ENCODE peak calls at places on chromosomes 13 and 19, in ten cellular contexts. One of them, this sample, is unnamed.

GRCh38 chr13:106568225-106569003 is 477 bp upstream of the ARGLU1 start:
- DNase-seq in heart right ventricle: no peak
- DNase-seq in cardiac muscle cell: no peak
- DNase-seq in A673: no peak
- DNase-seq in body of pancreas: no peak
- DNase-seq in fibroblast of lung: no peak
- DNase-seq in tibial nerve: no peak
- DNase-seq in tibial artery: no peak
- DNase-seq in esophagus squamous epithelium: no peak
- DNase-seq in thoracic aorta: no peak
- DNase-seq in this sample: no peak

GRCh38 chr13:111429064-111429558 is 108.7 kb downstream of the TEX29 start:
- DNase-seq in fibroblast of lung: peak; percentile 27
- DNase-seq in cardiac muscle cell: peak; percentile 17
- DNase-seq in A673: peak; percentile 56
- DNase-seq in tibial artery: no peak
- DNase-seq in heart right ventricle: peak; percentile 17
- DNase-seq in body of pancreas: peak; percentile 66
- DNase-seq in esophagus squamous epithelium: no peak
- DNase-seq in tibial nerve: no peak
- DNase-seq in thoracic aorta: no peak
- DNase-seq in this sample: peak; percentile 57

GRCh38 chr19:30931307-30931706 is 417.9 kb downstream of the TSHZ3 start:
- DNase-seq in fibroblast of lung: no peak
- DNase-seq in thoracic aorta: no peak
- DNase-seq in body of pancreas: no peak
- DNase-seq in esophagus squamous epithelium: no peak
- DNase-seq in A673: no peak
- DNase-seq in heart right ventricle: no peak
- DNase-seq in tibial artery: no peak
- DNase-seq in tibial nerve: no peak
- DNase-seq in cardiac muscle cell: no peak
- DNase-seq in this sample: no peak

GRCh38 chr19:36115453-36116343 is at the start of gene TBCB:
- DNase-seq in fibroblast of lung: peak; percentile 27
- DNase-seq in A673: peak; percentile 38
- DNase-seq in esophagus squamous epithelium: peak; percentile 80
- DNase-seq in cardiac muscle cell: peak; percentile 45
- DNase-seq in thoracic aorta: peak; percentile 42
- DNase-seq in heart right ventricle: peak; percentile 83
- DNase-seq in tibial artery: no peak
- DNase-seq in tibial nerve: peak; percentile 73
- DNase-seq in body of pancreas: no peak
- DNase-seq in this sample: no peak

GRCh38 chr19:743168-743687 is 7.7 kb upstream of the MISP start:
- DNase-seq in cardiac muscle cell: peak; percentile 46
- DNase-seq in thoracic aorta: no peak
- DNase-seq in A673: no peak
- DNase-seq in esophagus squamous epithelium: no peak
- DNase-seq in tibial nerve: no peak
- DNase-seq in tibial artery: no peak
- DNase-seq in fibroblast of lung: peak; percentile 19
- DNase-seq in heart right ventricle: peak; percentile 41
- DNase-seq in body of pancreas: peak; percentile 35
- DNase-seq in this sample: no peak

GRCh38 chr19:1970806-1971502 is 30.0 kb downstream of the CSNK1G2 start:
- DNase-seq in fibroblast of lung: no peak
- DNase-seq in thoracic aorta: no peak
- DNase-seq in esophagus squamous epithelium: no peak
- DNase-seq in tibial artery: no peak
- DNase-seq in heart right ventricle: no peak
- DNase-seq in cardiac muscle cell: no peak
- DNase-seq in A673: no peak
- DNase-seq in tibial nerve: no peak
- DNase-seq in body of pancreas: no peak
- DNase-seq in this sample: no peak

GRCh38 chr13:111956261-111957151 is 110.4 kb upstream of the SOX1 start:
- DNase-seq in body of pancreas: no peak
- DNase-seq in cardiac muscle cell: no peak
- DNase-seq in thoracic aorta: no peak
- DNase-seq in tibial nerve: no peak
- DNase-seq in heart right ventricle: no peak
- DNase-seq in esophagus squamous epithelium: no peak
- DNase-seq in fibroblast of lung: no peak
- DNase-seq in A673: no peak
- DNase-seq in tibial artery: no peak
- DNase-seq in this sample: no peak

GRCh38 chr19:39514840-39515550 is at the start of gene SELENOV:
- DNase-seq in tibial nerve: no peak
- DNase-seq in thoracic aorta: no peak
- DNase-seq in tibial artery: no peak
- DNase-seq in cardiac muscle cell: no peak
- DNase-seq in body of pancreas: no peak
- DNase-seq in A673: no peak
- DNase-seq in esophagus squamous epithelium: no peak
- DNase-seq in fibroblast of lung: no peak
- DNase-seq in heart right ventricle: no peak
- DNase-seq in this sample: peak; percentile 23

GRCh38 chr13:74166286-74166685 is 32.1 kb upstream of the KLF12 start:
- DNase-seq in body of pancreas: no peak
- DNase-seq in tibial nerve: no peak
- DNase-seq in A673: no peak
- DNase-seq in esophagus squamous epithelium: no peak
- DNase-seq in thoracic aorta: no peak
- DNase-seq in tibial artery: no peak
- DNase-seq in heart right ventricle: no peak
- DNase-seq in cardiac muscle cell: no peak
- DNase-seq in fibroblast of lung: no peak
- DNase-seq in this sample: no peak

GRCh38 chr13:35839746-35840273 is 291.4 kb downstream of the DCLK1 start:
- DNase-seq in esophagus squamous epithelium: no peak
- DNase-seq in cardiac muscle cell: no peak
- DNase-seq in A673: no peak
- DNase-seq in heart right ventricle: peak; percentile 24
- DNase-seq in tibial nerve: no peak
- DNase-seq in fibroblast of lung: no peak
- DNase-seq in tibial artery: no peak
- DNase-seq in body of pancreas: no peak
- DNase-seq in thoracic aorta: no peak
- DNase-seq in this sample: no peak

GRCh38 chr19:47284324-47284899 is 9.7 kb downstream of the INAFM1 start:
- DNase-seq in tibial nerve: no peak
- DNase-seq in fibroblast of lung: peak; percentile 70
- DNase-seq in cardiac muscle cell: peak; percentile 76
- DNase-seq in esophagus squamous epithelium: no peak
- DNase-seq in body of pancreas: no peak
- DNase-seq in tibial artery: no peak
- DNase-seq in A673: peak; percentile 79
- DNase-seq in heart right ventricle: peak; percentile 55
- DNase-seq in thoracic aorta: no peak
- DNase-seq in this sample: peak; percentile 67

GRCh38 chr13:33080962-33081655 is 64.9 kb downstream of the KL start:
- DNase-seq in thoracic aorta: no peak
- DNase-seq in A673: peak; percentile 45
- DNase-seq in tibial artery: no peak
- DNase-seq in cardiac muscle cell: peak; percentile 29
- DNase-seq in tibial nerve: no peak
- DNase-seq in fibroblast of lung: peak; percentile 15
- DNase-seq in body of pancreas: no peak
- DNase-seq in heart right ventricle: no peak
- DNase-seq in esophagus squamous epithelium: no peak
- DNase-seq in this sample: no peak

GRCh38 chr13:47306991-47307390 is 410.1 kb upstream of the HTR2A start:
- DNase-seq in body of pancreas: no peak
- DNase-seq in A673: no peak
- DNase-seq in esophagus squamous epithelium: no peak
- DNase-seq in cardiac muscle cell: no peak
- DNase-seq in tibial nerve: no peak
- DNase-seq in tibial artery: no peak
- DNase-seq in fibroblast of lung: peak; percentile 26
- DNase-seq in heart right ventricle: no peak
- DNase-seq in thoracic aorta: no peak
- DNase-seq in this sample: no peak

GRCh38 chr19:40585241-40585640 is 8.6 kb downstream of the SHKBP1 start:
- DNase-seq in A673: no peak
- DNase-seq in tibial artery: no peak
- DNase-seq in thoracic aorta: no peak
- DNase-seq in body of pancreas: no peak
- DNase-seq in heart right ventricle: no peak
- DNase-seq in tibial nerve: no peak
- DNase-seq in fibroblast of lung: no peak
- DNase-seq in cardiac muscle cell: no peak
- DNase-seq in esophagus squamous epithelium: no peak
- DNase-seq in this sample: no peak

GRCh38 chr19:6220385-6221191 is 59.2 kb downstream of the MLLT1 start:
- DNase-seq in fibroblast of lung: peak; percentile 72
- DNase-seq in cardiac muscle cell: peak; percentile 85
- DNase-seq in A673: no peak
- DNase-seq in thoracic aorta: no peak
- DNase-seq in heart right ventricle: no peak
- DNase-seq in tibial artery: peak; percentile 86
- DNase-seq in tibial nerve: peak; percentile 51
- DNase-seq in body of pancreas: peak; percentile 31
- DNase-seq in esophagus squamous epithelium: no peak
- DNase-seq in this sample: no peak
- H3K4me1 ChIP-seq in fibroblast of lung: peaks cover 16% of the 10 kb centered on the region
- H3K4me1 ChIP-seq in cardiac muscle cell: peaks cover 27% of the 10 kb centered on the region
- H3K4me1 ChIP-seq in A673: peaks cover 16% of the 10 kb centered on the region
- H3K4me1 ChIP-seq in thoracic aorta: no peaks in the 10 kb centered on the region
- H3K4me1 ChIP-seq in heart right ventricle: peaks cover 78% of the 10 kb centered on the region
- H3K4me1 ChIP-seq in tibial artery: peaks cover 31% of the 10 kb centered on the region
- H3K4me1 ChIP-seq in tibial nerve: no peaks in the 10 kb centered on the region
- H3K4me1 ChIP-seq in body of pancreas: peaks cover 21% of the 10 kb centered on the region
- H3K4me1 ChIP-seq in esophagus squamous epithelium: peaks cover 54% of the 10 kb centered on the region
- H3K4me1 ChIP-seq in this sample: peaks cover 34% of the 10 kb centered on the region

GRCh38 chr19:16370671-16371391 is 46.2 kb downstream of the KLF2 start:
- DNase-seq in body of pancreas: no peak
- DNase-seq in fibroblast of lung: no peak
- DNase-seq in thoracic aorta: no peak
- DNase-seq in esophagus squamous epithelium: no peak
- DNase-seq in cardiac muscle cell: no peak
- DNase-seq in tibial nerve: no peak
- DNase-seq in heart right ventricle: no peak
- DNase-seq in A673: no peak
- DNase-seq in tibial artery: no peak
- DNase-seq in this sample: no peak
- H3K4me1 ChIP-seq in body of pancreas: no peaks in the 10 kb centered on the region
- H3K4me1 ChIP-seq in fibroblast of lung: peaks cover 28% of the 10 kb centered on the region
- H3K4me1 ChIP-seq in thoracic aorta: peaks cover 3% of the 10 kb centered on the region
- H3K4me1 ChIP-seq in esophagus squamous epithelium: peaks cover 36% of the 10 kb centered on the region
- H3K4me1 ChIP-seq in cardiac muscle cell: peaks cover 24% of the 10 kb centered on the region
- H3K4me1 ChIP-seq in tibial nerve: no peaks in the 10 kb centered on the region
- H3K4me1 ChIP-seq in heart right ventricle: peaks cover 45% of the 10 kb centered on the region
- H3K4me1 ChIP-seq in A673: no peaks in the 10 kb centered on the region
- H3K4me1 ChIP-seq in tibial artery: peaks cover 3% of the 10 kb centered on the region
- H3K4me1 ChIP-seq in this sample: no peaks in the 10 kb centered on the region

GRCh38 chr19:18942692-18943091 is 1.7 kb upstream of the HOMER3 start:
- DNase-seq in tibial artery: no peak
- DNase-seq in body of pancreas: no peak
- DNase-seq in esophagus squamous epithelium: no peak
- DNase-seq in fibroblast of lung: no peak
- DNase-seq in heart right ventricle: no peak
- DNase-seq in tibial nerve: no peak
- DNase-seq in A673: no peak
- DNase-seq in cardiac muscle cell: no peak
- DNase-seq in thoracic aorta: no peak
- DNase-seq in this sample: no peak
- H3K4me1 ChIP-seq in tibial artery: peaks cover 20% of the 10 kb centered on the region
- H3K4me1 ChIP-seq in body of pancreas: peaks cover 17% of the 10 kb centered on the region
- H3K4me1 ChIP-seq in esophagus squamous epithelium: peaks cover 16% of the 10 kb centered on the region
- H3K4me1 ChIP-seq in fibroblast of lung: no peaks in the 10 kb centered on the region
- H3K4me1 ChIP-seq in heart right ventricle: peaks cover 20% of the 10 kb centered on the region
- H3K4me1 ChIP-seq in tibial nerve: no peaks in the 10 kb centered on the region
- H3K4me1 ChIP-seq in A673: peaks cover 12% of the 10 kb centered on the region
- H3K4me1 ChIP-seq in cardiac muscle cell: no peaks in the 10 kb centered on the region
- H3K4me1 ChIP-seq in thoracic aorta: peaks cover 6% of the 10 kb centered on the region
- H3K4me1 ChIP-seq in this sample: no peaks in the 10 kb centered on the region

DNA sequence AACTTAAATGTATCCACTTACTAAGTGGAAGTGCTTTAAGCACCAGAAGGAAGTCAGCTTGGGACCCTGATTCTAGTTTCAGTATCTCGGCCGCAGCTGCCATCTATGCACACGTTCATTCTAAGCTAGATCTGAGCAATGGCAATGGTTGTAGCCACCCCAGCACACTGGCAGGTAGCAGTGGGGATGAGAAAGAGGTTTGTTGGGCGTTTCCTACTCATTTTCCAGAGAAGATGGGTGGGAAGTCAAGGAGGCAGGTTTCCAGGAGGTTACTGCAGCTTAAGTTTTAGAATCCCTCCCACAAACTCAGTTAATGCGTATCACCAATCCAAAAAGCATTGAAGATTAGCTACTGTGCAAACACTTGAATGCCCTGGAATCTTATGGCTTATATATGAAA is 114.2 kb upstream of the TSC22D1 start:
- DNase-seq in esophagus squamous epithelium: no peak
- DNase-seq in cardiac muscle cell: no peak
- DNase-seq in tibial artery: no peak
- DNase-seq in fibroblast of lung: no peak
- DNase-seq in heart right ventricle: no peak
- DNase-seq in thoracic aorta: no peak
- DNase-seq in body of pancreas: no peak
- DNase-seq in A673: no peak
- DNase-seq in tibial nerve: no peak
- DNase-seq in this sample: no peak
- H3K4me1 ChIP-seq in esophagus squamous epithelium: no peaks in the 10 kb centered on the region
- H3K4me1 ChIP-seq in cardiac muscle cell: no peaks in the 10 kb centered on the region
- H3K4me1 ChIP-seq in tibial artery: peaks cover 27% of the 10 kb centered on the region
- H3K4me1 ChIP-seq in fibroblast of lung: no peaks in the 10 kb centered on the region
- H3K4me1 ChIP-seq in heart right ventricle: peaks cover 51% of the 10 kb centered on the region
- H3K4me1 ChIP-seq in thoracic aorta: peaks cover 23% of the 10 kb centered on the region
- H3K4me1 ChIP-seq in body of pancreas: no peaks in the 10 kb centered on the region
- H3K4me1 ChIP-seq in A673: no peaks in the 10 kb centered on the region
- H3K4me1 ChIP-seq in tibial nerve: no peaks in the 10 kb centered on the region
- H3K4me1 ChIP-seq in this sample: no peaks in the 10 kb centered on the region

GRCh38 chr19:13017306-13018036 is 22.2 kb downstream of the NFIX start:
- DNase-seq in heart right ventricle: no peak
- DNase-seq in fibroblast of lung: peak; percentile 16
- DNase-seq in thoracic aorta: no peak
- DNase-seq in tibial artery: no peak
- DNase-seq in A673: no peak
- DNase-seq in cardiac muscle cell: no peak
- DNase-seq in body of pancreas: no peak
- DNase-seq in esophagus squamous epithelium: no peak
- DNase-seq in tibial nerve: no peak
- DNase-seq in this sample: no peak
- H3K4me1 ChIP-seq in heart right ventricle: peaks cover 100% of the 10 kb centered on the region
- H3K4me1 ChIP-seq in fibroblast of lung: peaks cover 38% of the 10 kb centered on the region
- H3K4me1 ChIP-seq in thoracic aorta: peaks cover 61% of the 10 kb centered on the region
- H3K4me1 ChIP-seq in tibial artery: peaks cover 87% of the 10 kb centered on the region
- H3K4me1 ChIP-seq in A673: peaks cover 46% of the 10 kb centered on the region
- H3K4me1 ChIP-seq in cardiac muscle cell: no peaks in the 10 kb centered on the region
- H3K4me1 ChIP-seq in body of pancreas: peaks cover 27% of the 10 kb centered on the region
- H3K4me1 ChIP-seq in esophagus squamous epithelium: peaks cover 74% of the 10 kb centered on the region
- H3K4me1 ChIP-seq in tibial nerve: no peaks in the 10 kb centered on the region
- H3K4me1 ChIP-seq in this sample: peaks cover 17% of the 10 kb centered on the region

GRCh38 chr13:24083141-24083540 is 77.4 kb upstream of the SPATA13 start:
- DNase-seq in body of pancreas: no peak
- DNase-seq in tibial nerve: no peak
- DNase-seq in cardiac muscle cell: no peak
- DNase-seq in thoracic aorta: no peak
- DNase-seq in fibroblast of lung: no peak
- DNase-seq in tibial artery: no peak
- DNase-seq in A673: no peak
- DNase-seq in esophagus squamous epithelium: no peak
- DNase-seq in heart right ventricle: no peak
- DNase-seq in this sample: no peak
- H3K4me1 ChIP-seq in body of pancreas: peaks cover 41% of the 10 kb centered on the region
- H3K4me1 ChIP-seq in tibial nerve: no peaks in the 10 kb centered on the region
- H3K4me1 ChIP-seq in cardiac muscle cell: peaks cover 27% of the 10 kb centered on the region
- H3K4me1 ChIP-seq in thoracic aorta: no peaks in the 10 kb centered on the region
- H3K4me1 ChIP-seq in fibroblast of lung: no peaks in the 10 kb centered on the region
- H3K4me1 ChIP-seq in tibial artery: peaks cover 4% of the 10 kb centered on the region
- H3K4me1 ChIP-seq in A673: peaks cover 17% of the 10 kb centered on the region
- H3K4me1 ChIP-seq in esophagus squamous epithelium: no peaks in the 10 kb centered on the region
- H3K4me1 ChIP-seq in heart right ventricle: peaks cover 13% of the 10 kb centered on the region
- H3K4me1 ChIP-seq in this sample: no peaks in the 10 kb centered on the region

This sample was measured in BE2C.